ENCODE peak calls at places on chromosomes 7 and 10, in eight cellular contexts. Z, V, A, Q, L, O, E and H are unnamed samples.

GRCh38 chr10:1411956-1412355 is 325.4 kb downstream of the ADARB2 start:
- DNase-seq in O (no peak), Z (no peak), L (peak), A (no peak), E (no peak), V (no peak), Q (no peak), H (peak)

GRCh38 chr10:73018632-73019031 is 64.0 kb upstream of the PLA2G12B start:
- DNase-seq in A (no peak), Z (no peak), E (no peak), L (no peak), V (no peak), O (no peak), Q (no peak), H (no peak)

GRCh38 chr10:30454744-30455498 is 20.9 kb downstream of the MAP3K8 start:
- DNase-seq in O (peak), Z (no peak), L (no peak), E (peak), A (no peak), Q (no peak), V (no peak), H (peak)

GRCh38 chr7:47391726-47392125 is 190.2 kb downstream of the TNS3 start:
- DNase-seq in Q (no peak), A (no peak), V (no peak), Z (no peak), L (peak), E (no peak), O (no peak), H (no peak)

GRCh38 chr10:71397340-71398212 is 856 bp downstream of the CDH23 start:
- DNase-seq in O (no peak), A (peak), V (no peak), E (no peak), Q (no peak), L (peak), Z (peak), H (peak)

GRCh38 chr10:132756591-132756990 is 29.4 kb downstream of the NKX6-2 start:
- DNase-seq in E (no peak), Z (no peak), O (no peak), A (no peak), Q (no peak), V (no peak), L (no peak), H (no peak)

GRCh38 chr7:158377800-158378623 is 209.6 kb downstream of the PTPRN2 start:
- DNase-seq in E (no peak), L (no peak), V (no peak), O (no peak), Q (no peak), Z (no peak), A (no peak), H (no peak)

GRCh38 chr7:30510124-30511074 is 5.8 kb upstream of the GGCT start:
- DNase-seq in E (peak), O (no peak), V (no peak), A (peak), L (no peak), Z (no peak), Q (no peak), H (no peak)

GRCh38 chr10:35219906-35220890 is 93.6 kb downstream of the CREM start:
- DNase-seq in E (no peak), V (no peak), A (no peak), Z (no peak), L (no peak), Q (no peak), O (no peak), H (no peak)

GRCh38 chr10:35225204-35225603 is 98.6 kb downstream of the CREM start:
- DNase-seq in A (no peak), O (no peak), E (peak), Q (no peak), Z (no peak), L (no peak), V (no peak), H (no peak)

GRCh38 chr10:35226507-35226906 is 99.9 kb downstream of the CREM start:
- DNase-seq in A (no peak), L (no peak), V (no peak), Z (no peak), Q (no peak), O (no peak), E (no peak), H (no peak)

GRCh38 chr10:35224045-35224740 is 97.5 kb downstream of the CREM start:
- DNase-seq in A (no peak), V (no peak), O (no peak), E (no peak), Z (no peak), Q (no peak), L (no peak), H (no peak)

DNA sequence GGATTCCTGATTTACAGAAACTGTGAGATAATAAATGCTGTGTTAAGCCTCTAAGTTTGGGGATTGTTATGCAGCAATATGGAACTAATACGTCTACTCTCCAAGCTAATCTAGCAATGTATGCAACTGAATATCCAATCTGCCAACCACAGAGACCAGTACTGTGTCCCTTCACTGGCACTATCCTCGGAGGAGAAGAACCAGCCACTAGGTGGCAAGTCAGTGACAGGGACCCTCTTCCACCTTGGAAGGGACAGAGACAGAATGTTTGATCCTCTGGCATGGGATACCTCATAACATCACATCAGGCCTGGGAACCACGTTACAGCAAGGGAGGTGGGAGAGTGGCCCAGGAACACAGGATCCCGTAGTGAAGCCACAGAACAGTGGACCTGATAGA is 96.4 kb downstream of the CREM start:
- DNase-seq in E (no peak), V (no peak), L (no peak), Z (no peak), O (no peak), Q (no peak), A (peak), H (no peak)
- TF ChIP-seq CTCF in E (no peak), V (no peak), L (no peak), Z (no peak), O (peak), Q (no peak), A (peak), H (no peak)

DNA sequence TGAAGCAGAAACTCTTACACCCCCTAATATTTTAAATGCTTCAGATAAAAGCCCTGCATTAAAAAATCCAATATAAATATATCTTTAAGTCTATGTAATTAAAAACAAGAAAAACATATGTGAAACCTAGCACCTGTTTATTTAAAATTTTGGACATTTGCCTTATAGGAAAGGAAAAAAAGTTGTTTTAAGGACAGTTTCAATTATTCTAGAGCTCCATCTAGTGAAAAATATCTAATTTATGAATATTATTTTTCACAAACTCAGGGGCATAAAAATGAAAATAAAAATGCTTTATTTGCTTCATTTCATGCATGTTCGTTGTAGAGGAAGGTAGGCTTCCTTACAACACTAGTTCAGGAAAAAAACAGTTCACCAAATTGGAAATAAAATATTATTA is 26.1 kb downstream of the ENKUR start:
- DNase-seq in V (no peak), Q (no peak), A (no peak), L (no peak), Z (no peak), E (peak), O (no peak), H (no peak)
- TF ChIP-seq CTCF in V (no peak), Q (no peak), A (no peak), L (no peak), Z (peak), E (no peak), O (no peak), H (peak)

GRCh38 chr7:129501760-129502707 is at the start of gene SMKR1:
- DNase-seq in A (peak), E (peak), O (peak), Z (peak), L (no peak), V (peak), Q (peak), H (peak)
- TF ChIP-seq CTCF in A (no peak), E (no peak), O (no peak), Z (no peak), L (no peak), V (no peak), Q (no peak), H (no peak)

DNA sequence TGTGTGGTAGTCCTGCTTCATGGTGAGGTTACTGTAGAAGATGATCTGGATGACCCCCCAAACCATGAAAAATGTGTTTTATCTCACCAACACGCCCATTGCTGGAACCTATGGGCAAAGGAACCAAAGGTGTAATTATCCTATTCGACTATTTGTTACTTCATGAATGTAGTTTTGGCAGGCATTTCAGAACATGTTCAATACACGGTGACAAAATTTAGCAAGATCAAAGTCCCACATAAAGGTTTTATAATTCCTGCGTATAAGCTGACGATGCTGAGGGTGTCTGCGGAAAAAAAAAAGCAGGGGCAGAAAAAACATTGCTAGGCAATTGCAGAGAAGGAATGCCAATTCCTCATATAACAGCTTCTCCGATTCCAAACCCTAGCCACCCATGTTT is 13.3 kb downstream of the RAPGEF5 start:
- DNase-seq in O (no peak), Z (no peak), V (no peak), A (no peak), L (no peak), E (no peak), Q (no peak), H (no peak)
- TF ChIP-seq CTCF in O (no peak), Z (no peak), V (no peak), A (no peak), L (no peak), E (no peak), Q (no peak), H (no peak)

GRCh38 chr10:12729885-12730284 is 271.6 kb downstream of the CCDC3 start:
- DNase-seq in A (peak), Q (no peak), E (no peak), O (no peak), Z (no peak), V (no peak), L (no peak), H (no peak)
- TF ChIP-seq CTCF in A (peak), Q (no peak), E (peak), O (peak), Z (no peak), V (no peak), L (no peak), H (peak)

GRCh38 chr10:110209926-110210662 is 2.7 kb downstream of the MXI1 start:
- DNase-seq in Z (peak), Q (no peak), A (peak), L (peak), E (peak), V (no peak), O (no peak), H (no peak)

GRCh38 chr10:110209399-110209925 is 2.1 kb downstream of the MXI1 start:
- DNase-seq in O (peak), E (peak), Z (peak), L (peak), A (peak), V (peak), Q (no peak), H (no peak)

GRCh38 chr10:110211455-110211843 is 4.0 kb downstream of the MXI1 start:
- DNase-seq in O (no peak), E (no peak), A (no peak), L (no peak), V (no peak), Q (no peak), Z (no peak), H (no peak)

GRCh38 chr10:110212119-110213006 is 5.0 kb downstream of the MXI1 start:
- DNase-seq in A (no peak), O (no peak), E (no peak), Z (no peak), Q (peak), V (peak), L (no peak), H (no peak)

DNA sequence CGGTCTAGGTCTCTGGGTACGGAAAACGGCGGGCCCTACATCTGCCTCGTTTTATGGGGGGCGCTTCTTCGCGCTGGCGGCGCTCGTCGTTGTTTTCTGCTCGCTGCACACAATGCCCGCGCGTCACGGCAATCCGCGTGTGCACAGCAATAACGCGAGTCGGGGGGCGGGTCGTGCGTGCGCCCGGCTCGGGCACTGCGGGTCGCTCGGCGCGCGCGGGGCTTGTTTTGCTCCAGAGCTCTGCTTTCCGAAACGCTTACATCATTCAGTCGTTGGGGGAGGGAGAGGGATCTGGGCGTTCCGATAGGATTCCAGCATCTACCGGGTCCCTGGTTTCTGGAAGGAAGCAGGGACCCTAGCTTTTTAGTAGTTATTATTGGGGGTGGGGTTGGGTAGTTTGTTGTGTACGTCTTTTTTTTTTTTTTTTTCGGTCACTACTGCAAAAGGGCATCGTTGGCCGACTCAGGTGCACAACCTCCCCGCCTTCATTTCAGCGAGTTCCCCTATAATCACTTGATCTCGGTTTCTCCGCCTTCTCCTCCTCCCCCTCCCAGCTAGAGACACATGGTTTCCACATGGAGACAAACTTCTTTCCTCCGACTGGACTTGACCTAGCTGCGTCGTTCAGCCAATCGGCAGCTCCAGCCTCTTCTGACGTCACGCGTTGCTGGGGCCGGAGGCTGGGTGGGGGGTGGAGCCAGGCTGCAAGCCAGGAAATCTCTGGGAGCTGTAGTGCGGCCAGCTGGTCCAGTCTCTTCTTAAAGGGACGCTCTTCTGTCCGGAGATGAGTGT is 3.5 kb downstream of the MXI1 start:
- DNase-seq in V (peak), A (peak), L (peak), O (peak), Q (peak), E (peak), Z (peak), H (peak)
- TF ChIP-seq CTCF in V (no peak), A (no peak), L (no peak), O (no peak), Q (no peak), E (no peak), Z (no peak), H (no peak)

DNA sequence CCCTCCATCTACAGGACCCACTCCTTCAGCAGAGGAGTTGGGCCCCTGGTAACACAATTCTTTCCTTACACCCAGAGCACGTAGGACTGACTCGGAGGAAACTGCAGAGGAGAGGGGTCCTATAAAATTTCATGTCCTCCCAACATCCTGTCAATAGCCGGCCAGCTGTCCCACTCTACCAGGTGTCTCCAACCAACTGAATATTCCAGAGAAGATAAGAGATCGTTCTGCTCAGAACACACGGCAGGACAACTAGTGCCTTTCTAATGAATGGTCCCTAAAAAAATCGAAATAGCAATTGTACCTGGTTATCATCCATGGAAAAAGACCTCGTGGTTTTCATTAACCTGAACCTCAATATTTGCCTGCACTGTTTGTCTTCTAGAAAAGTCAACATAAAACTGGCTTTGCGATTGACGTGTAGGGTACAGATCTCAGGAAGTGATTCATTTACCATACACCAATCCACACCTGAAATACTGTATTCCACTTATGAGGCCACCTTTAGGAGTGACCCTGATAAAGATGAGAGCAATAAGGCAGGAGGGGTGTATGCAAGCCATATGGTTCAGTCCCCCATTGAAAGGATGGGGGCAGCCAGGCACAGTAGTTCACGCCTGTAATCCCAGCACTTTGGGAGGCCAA is 111.7 kb downstream of the PARP12 start:
- DNase-seq in A (no peak), Z (no peak), L (no peak), O (no peak), Q (no peak), V (no peak), E (no peak), H (no peak)
- TF ChIP-seq CTCF in A (no peak), Z (no peak), L (no peak), O (no peak), Q (no peak), V (no peak), E (no peak), H (no peak)

GRCh38 chr7:18278306-18278705 is 217.2 kb upstream of the HDAC9 start:
- DNase-seq in E (no peak), L (no peak), V (no peak), A (no peak), Z (no peak), Q (no peak), O (peak), H (no peak)

GRCh38 chr7:18276380-18276779 is 219.2 kb upstream of the HDAC9 start:
- DNase-seq in V (no peak), Q (no peak), E (no peak), A (no peak), O (no peak), Z (no peak), L (no peak), H (no peak)
- TF ChIP-seq CTCF in V (no peak), Q (no peak), E (peak), A (no peak), O (peak), Z (no peak), L (no peak), H (no peak)

GRCh38 chr7:131222171-131222570 is 105.5 kb upstream of the MKLN1 start:
- DNase-seq in L (no peak), V (no peak), Z (no peak), A (no peak), O (no peak), Q (no peak), E (no peak), H (peak)
- TF ChIP-seq CTCF in L (no peak), V (no peak), Z (no peak), A (no peak), O (peak), Q (no peak), E (no peak), H (no peak)